ENCODE peak calls at places on chromosome 1, in five cellular contexts. X, P, M, T and A are unnamed samples.

GRCh38 chr1:236854602-236854978 is 59.5 kb downstream of the MTR start:
- DNase-seq in X (no peak), P (no peak), M (peak), T (peak), A (peak)

GRCh38 chr1:186835448-186835847 is 6.7 kb downstream of the PLA2G4A start:
- DNase-seq in X (no peak), P (no peak), M (no peak), T (no peak), A (no peak)

GRCh38 chr1:44135896-44136295 is 5.5 kb downstream of the KLF18 start:
- DNase-seq in X (no peak), P (no peak), M (no peak), T (no peak), A (no peak)

GRCh38 chr1:26864610-26865480 is 1.9 kb downstream of the SFN start:
- DNase-seq in X (peak), P (peak), M (peak), T (peak), A (peak)

GRCh38 chr1:31936278-31936965 is 1.7 kb downstream of the PTP4A2 start:
- DNase-seq in X (no peak), P (peak), M (peak), T (peak), A (peak)

GRCh38 chr1:108572182-108572581 is 12.3 kb downstream of the EEIG2 start:
- DNase-seq in X (no peak), P (no peak), M (no peak), T (no peak), A (no peak)

GRCh38 chr1:158730453-158730852 is 9.9 kb upstream of the OR6K3 start:
- DNase-seq in X (no peak), P (no peak), M (no peak), T (no peak), A (no peak)

GRCh38 chr1:25804964-25805862 is 5.2 kb downstream of the SELENON start:
- DNase-seq in X (no peak), P (no peak), M (peak), T (no peak), A (no peak)

GRCh38 chr1:245118806-245119205 is 36.0 kb upstream of the KIF26B start:
- DNase-seq in X (no peak), P (no peak), M (no peak), T (no peak), A (no peak)

GRCh38 chr1:41144285-41144684 is 97.8 kb downstream of the SCMH1 start:
- DNase-seq in X (no peak), P (no peak), M (no peak), T (no peak), A (no peak)

GRCh38 chr1:172813330-172813729 is 154.4 kb downstream of the FASLG start:
- DNase-seq in X (no peak), P (no peak), M (no peak), T (no peak), A (no peak)

GRCh38 chr1:228337711-228338520 is 68.7 kb downstream of the TRIM11 start:
- DNase-seq in X (peak), P (no peak), M (no peak), T (no peak), A (no peak)

GRCh38 chr1:71031426-71031825 is 16.2 kb downstream of the PTGER3 start:
- DNase-seq in X (no peak), P (no peak), M (peak), T (peak), A (no peak)

GRCh38 chr1:93779540-93780121 is 98.0 kb upstream of the BCAR3 start:
- DNase-seq in X (peak), P (peak), M (peak), T (peak), A (peak)

GRCh38 chr1:26787706-26788514 is at the start of gene PIGV:
- DNase-seq in X (peak), P (peak), M (peak), T (peak), A (peak)

GRCh38 chr1:228079601-228080263 is 2.8 kb upstream of the ARF1 start:
- DNase-seq in X (peak), P (no peak), M (no peak), T (no peak), A (no peak)

GRCh38 chr1:174074757-174075156 is 52.6 kb upstream of the RC3H1 start:
- DNase-seq in X (no peak), P (peak), M (peak), T (peak), A (no peak)

GRCh38 chr1:41328780-41329640 is 32.2 kb upstream of the FOXO6 start:
- DNase-seq in X (no peak), P (no peak), M (no peak), T (no peak), A (no peak)

GRCh38 chr1:198754670-198755069 is 115.8 kb downstream of the PTPRC start:
- DNase-seq in X (no peak), P (no peak), M (no peak), T (no peak), A (no peak)

GRCh38 chr1:198747127-198747526 is 108.3 kb downstream of the PTPRC start:
- DNase-seq in X (no peak), P (no peak), M (no peak), T (no peak), A (no peak)

GRCh38 chr1:198751741-198752140 is 112.9 kb downstream of the PTPRC start:
- DNase-seq in X (no peak), P (no peak), M (no peak), T (no peak), A (no peak)

GRCh38 chr1:198750081-198750480 is 111.2 kb downstream of the PTPRC start:
- DNase-seq in X (no peak), P (no peak), M (no peak), T (no peak), A (no peak)

DNA sequence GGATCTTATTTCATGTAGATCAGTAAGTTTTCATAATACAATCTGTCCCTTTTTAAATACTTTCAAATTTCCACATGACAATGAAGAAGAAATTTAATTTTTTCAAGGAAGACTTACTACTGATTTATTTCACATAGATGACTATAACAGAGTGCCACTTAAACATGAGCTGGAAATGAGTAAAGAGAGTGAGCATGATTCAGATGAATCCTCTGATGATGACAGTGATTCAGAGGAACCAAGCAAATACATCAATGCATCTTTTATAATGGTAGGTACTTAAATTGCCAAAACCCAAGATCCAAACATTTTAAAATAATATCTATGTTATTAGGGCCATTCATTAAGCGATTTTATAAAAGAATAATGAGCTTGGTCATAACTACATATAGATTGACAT is 110.4 kb downstream of the PTPRC start:
- DNase-seq in X (no peak), P (no peak), M (peak), T (peak), A (peak)
- H3K9ac ChIP-seq in X (no peak), P (no peak), M (no peak), T (no peak), A (no peak)

GRCh38 chr1:200893411-200893901 is 1.2 kb upstream of the INAVA start:
- DNase-seq in X (peak), P (no peak), M (no peak), T (no peak), A (no peak)

GRCh38 chr1:200891774-200892157 is 2.9 kb upstream of the INAVA start:
- DNase-seq in X (peak), P (no peak), M (no peak), T (no peak), A (no peak)

GRCh38 chr1:200890818-200891773 is 3.6 kb upstream of the INAVA start:
- DNase-seq in X (peak), P (peak), M (peak), T (peak), A (peak)

GRCh38 chr1:200892546-200892945 is 2.2 kb upstream of the INAVA start:
- DNase-seq in X (peak), P (no peak), M (no peak), T (no peak), A (no peak)

GRCh38 chr1:200892958-200893357 is 1.7 kb upstream of the INAVA start:
- DNase-seq in X (no peak), P (no peak), M (no peak), T (no peak), A (no peak)
- H3K9ac ChIP-seq in X (peak), P (no peak), M (no peak), T (no peak), A (no peak)

GRCh38 chr1:38197566-38197965 is 151.0 kb upstream of the POU3F1 start:
- DNase-seq in X (no peak), P (no peak), M (no peak), T (no peak), A (no peak)
- H3K9ac ChIP-seq in X (no peak), P (no peak), M (no peak), T (no peak), A (no peak)

DNA sequence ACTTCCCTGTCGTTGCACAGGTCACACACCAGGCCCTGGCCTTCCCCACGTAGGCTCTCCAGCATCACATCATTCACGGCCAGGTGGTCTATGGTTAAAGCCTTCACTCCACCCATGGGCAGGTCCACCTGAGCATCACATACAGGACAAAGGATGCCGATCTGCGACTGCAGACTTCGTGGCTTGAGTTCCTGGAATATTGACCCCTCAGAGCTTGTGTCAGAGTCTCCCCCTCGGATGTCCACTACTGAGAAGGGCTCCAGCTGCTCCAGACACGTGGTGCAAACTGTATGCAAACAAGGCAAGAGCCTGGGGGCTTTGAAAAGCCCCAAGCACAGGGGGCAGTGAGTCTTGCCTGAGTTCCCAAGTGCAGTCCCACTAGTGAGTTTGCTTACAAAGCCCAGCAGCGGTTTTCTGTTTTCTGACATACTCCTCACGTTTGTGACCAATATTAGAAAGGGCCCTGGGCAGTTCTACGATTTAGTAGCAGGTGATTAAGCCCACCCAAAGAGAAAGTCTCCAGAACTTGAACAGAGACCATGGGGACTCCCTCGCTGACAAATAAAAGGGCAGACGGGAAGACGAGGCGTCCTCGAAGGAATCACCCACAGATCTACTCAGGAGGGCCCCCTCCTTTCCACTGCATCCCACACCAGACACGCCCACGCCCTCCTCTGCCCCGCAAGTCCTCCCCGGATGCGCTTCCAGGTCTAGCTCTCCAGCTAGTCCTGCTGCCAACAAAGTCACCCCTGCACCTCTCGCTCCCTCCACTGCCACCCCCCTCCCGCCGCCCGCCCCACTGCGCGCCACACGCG is 568 bp downstream of the TRIM45 start:
- DNase-seq in X (peak), P (no peak), M (peak), T (peak), A (no peak)
- H3K9ac ChIP-seq in X (peak), P (peak), M (peak), T (peak), A (peak)

GRCh38 chr1:152932170-152932811 is 14.7 kb upstream of the SPRR5 start:
- DNase-seq in X (no peak), P (no peak), M (no peak), T (no peak), A (peak)
- H3K9ac ChIP-seq in X (no peak), P (no peak), M (no peak), T (no peak), A (no peak)